ENCODE peak calls at places on chromosomes 2 and 18, in ten cellular contexts. Y is dorsolateral prefrontal cortex, C is PC-9, B is fibroblast of villous mesenchyme, Q is tibial nerve, M is AG09309, G is Peyer's patch, A is lower lobe of right lung, S is cardiac muscle cell, N is lower leg skin. Z is an unnamed sample.

GRCh38 chr2:160737247-160737646 is 243.6 kb upstream of the RBMS1 start:
- DNase-seq in N (no peak), Y (no peak), B (no peak), Q (no peak), S (no peak), A (no peak), M (no peak), G (no peak), C (no peak), Z (peak; percentile 42)

GRCh38 chr18:50727721-50728470 is 91.9 kb downstream of the MRO start:
- DNase-seq in M (no peak), Q (no peak), A (no peak), C (no peak), G (no peak), Y (peak; percentile 36), N (no peak), B (no peak), S (no peak), Z (no peak)

GRCh38 chr2:233928594-233929351 is 11.6 kb downstream of the TRPM8 start:
- DNase-seq in A (no peak), Q (no peak), N (no peak), S (peak; percentile 54), Y (no peak), C (peak; percentile 51), G (no peak), B (peak; percentile 29), M (no peak), Z (peak; percentile 29)

GRCh38 chr2:16128746-16129610 is 188.6 kb downstream of the MYCN start:
- DNase-seq in B (no peak), C (no peak), G (no peak), Q (peak; percentile 2), A (no peak), S (no peak), Y (no peak), N (peak; percentile 61), M (no peak), Z (no peak)

GRCh38 chr2:240579771-240580614 is 6.5 kb upstream of the CAPN10 start:
- DNase-seq in Q (no peak), N (no peak), S (no peak), B (peak; percentile 95), A (peak; percentile 89), C (peak; percentile 97), Y (no peak), G (peak; percentile 88), M (peak; percentile 81), Z (peak; percentile 62)

GRCh38 chr18:46408334-46408987 is 248.6 kb downstream of the LOXHD1 start:
- DNase-seq in M (no peak), G (no peak), C (no peak), Q (no peak), B (no peak), A (no peak), S (no peak), N (no peak), Y (no peak), Z (no peak)

GRCh38 chr2:71879509-71880184 is 268.0 kb downstream of the CYP26B1 start:
- DNase-seq in N (peak; percentile 86), A (no peak), S (no peak), M (no peak), Y (no peak), Q (no peak), C (no peak), G (no peak), B (no peak), Z (no peak)

GRCh38 chr2:85886585-85886984 is 2.2 kb downstream of the ST3GAL5 start:
- DNase-seq in N (peak; percentile 94), C (no peak), Q (peak; percentile 48), S (no peak), Y (peak; percentile 78), G (no peak), A (peak; percentile 69), M (peak; percentile 93), B (peak; percentile 96), Z (peak; percentile 87)

GRCh38 chr18:44727291-44727690 is 46.6 kb downstream of the SETBP1 start:
- DNase-seq in B (no peak), Q (no peak), N (no peak), C (no peak), G (no peak), Y (no peak), S (no peak), A (no peak), M (no peak), Z (no peak)

GRCh38 chr18:44729631-44730101 is 49.0 kb downstream of the SETBP1 start:
- DNase-seq in Y (no peak), A (no peak), Q (no peak), M (peak; percentile 50), C (no peak), S (no peak), N (no peak), B (peak; percentile 96), G (no peak), Z (peak; percentile 86)

GRCh38 chr18:44723973-44724778 is 43.5 kb downstream of the SETBP1 start:
- DNase-seq in Q (no peak), Y (no peak), M (no peak), S (peak; percentile 42), N (no peak), A (no peak), G (no peak), C (no peak), B (no peak), Z (no peak)

GRCh38 chr18:44723366-44723765 is 42.7 kb downstream of the SETBP1 start:
- DNase-seq in M (no peak), Y (no peak), B (no peak), A (no peak), N (no peak), S (no peak), G (no peak), Q (no peak), C (no peak), Z (no peak)

DNA sequence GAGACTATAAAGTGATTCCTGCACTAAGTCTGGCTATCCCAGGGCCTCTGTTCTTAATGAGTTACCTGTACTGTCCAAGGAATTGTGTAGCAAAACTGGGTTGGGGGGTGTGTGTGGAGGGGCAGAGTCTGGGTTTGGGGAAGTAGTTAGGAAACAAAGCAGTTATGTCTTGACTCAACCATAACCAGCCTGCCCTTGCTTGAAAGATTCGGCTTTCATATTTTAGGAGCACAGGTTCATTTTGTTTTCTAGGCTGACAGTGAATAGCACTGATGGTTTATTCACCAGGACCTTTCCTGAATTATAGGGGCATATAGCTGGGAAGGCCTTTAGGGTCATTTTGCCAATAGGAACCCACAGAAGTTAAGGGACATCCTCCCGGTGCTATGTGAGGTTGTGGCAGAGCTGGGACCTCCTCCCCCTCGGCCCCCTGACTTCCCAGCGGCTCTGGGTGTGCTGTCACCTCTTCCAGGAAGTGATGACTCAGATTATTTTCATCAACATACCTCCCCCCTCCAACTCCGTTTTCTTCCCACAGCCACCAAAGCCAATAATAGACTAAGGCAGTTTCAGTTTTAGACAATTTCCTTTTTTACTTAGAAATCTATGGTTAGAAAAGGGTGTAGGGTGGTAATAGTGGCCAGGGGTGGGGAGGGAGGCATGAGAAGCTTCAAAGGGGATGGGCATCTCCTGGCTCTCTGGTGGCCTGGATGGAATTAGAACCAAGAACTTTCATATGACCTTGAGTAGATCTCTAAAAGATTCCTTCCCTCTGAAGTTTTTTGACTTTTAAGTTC is 44.8 kb downstream of the SETBP1 start:
- DNase-seq in B (peak; percentile 78), C (no peak), S (no peak), N (no peak), G (no peak), Q (no peak), A (no peak), Y (no peak), M (no peak), Z (peak; percentile 64)
- H3K4me3 ChIP-seq in B (no peak overlapping the region), C (no peak overlapping the region), S (no peak overlapping the region), N (no peak overlapping the region), G (no peak overlapping the region), Q (no peak overlapping the region), A (no peak overlapping the region), Y (no peak overlapping the region), M (no peak overlapping the region), Z (no peak overlapping the region)

GRCh38 chr18:60684843-60685513 is 312.4 kb upstream of the MC4R start:
- DNase-seq in A (no peak), G (no peak), N (no peak), B (peak; percentile 12), M (peak; percentile 5), C (no peak), S (peak; percentile 26), Y (no peak), Q (no peak), Z (peak; percentile 36)
- TF ChIP-seq CTCF in A (peak; percentile 58), G (no peak), N (no peak), B (peak; percentile 31), M (peak; percentile 48), C (peak; percentile 77), S (peak; percentile 49), Y (peak; percentile 78), Q (peak; percentile 32), Z (peak; percentile 48)

GRCh38 chr18:8365528-8365927 is 243.7 kb upstream of the RAB12 start:
- DNase-seq in B (no peak), N (no peak), C (no peak), Y (no peak), Q (no peak), A (no peak), M (no peak), G (no peak), S (no peak), Z (no peak)

GRCh38 chr18:8368490-8369217 is 240.6 kb upstream of the RAB12 start:
- DNase-seq in C (no peak), Q (no peak), B (no peak), S (no peak), M (no peak), G (no peak), N (no peak), A (no peak), Y (no peak), Z (peak; percentile 14)

GRCh38 chr18:8366070-8366469 is 243.2 kb upstream of the RAB12 start:
- DNase-seq in N (no peak), A (no peak), B (no peak), C (no peak), Y (no peak), S (no peak), M (no peak), G (no peak), Q (no peak), Z (no peak)

GRCh38 chr18:8366656-8367055 is 242.6 kb upstream of the RAB12 start:
- DNase-seq in A (no peak), M (no peak), C (no peak), Y (peak; percentile 5), S (no peak), B (no peak), Q (no peak), G (no peak), N (no peak), Z (no peak)

DNA sequence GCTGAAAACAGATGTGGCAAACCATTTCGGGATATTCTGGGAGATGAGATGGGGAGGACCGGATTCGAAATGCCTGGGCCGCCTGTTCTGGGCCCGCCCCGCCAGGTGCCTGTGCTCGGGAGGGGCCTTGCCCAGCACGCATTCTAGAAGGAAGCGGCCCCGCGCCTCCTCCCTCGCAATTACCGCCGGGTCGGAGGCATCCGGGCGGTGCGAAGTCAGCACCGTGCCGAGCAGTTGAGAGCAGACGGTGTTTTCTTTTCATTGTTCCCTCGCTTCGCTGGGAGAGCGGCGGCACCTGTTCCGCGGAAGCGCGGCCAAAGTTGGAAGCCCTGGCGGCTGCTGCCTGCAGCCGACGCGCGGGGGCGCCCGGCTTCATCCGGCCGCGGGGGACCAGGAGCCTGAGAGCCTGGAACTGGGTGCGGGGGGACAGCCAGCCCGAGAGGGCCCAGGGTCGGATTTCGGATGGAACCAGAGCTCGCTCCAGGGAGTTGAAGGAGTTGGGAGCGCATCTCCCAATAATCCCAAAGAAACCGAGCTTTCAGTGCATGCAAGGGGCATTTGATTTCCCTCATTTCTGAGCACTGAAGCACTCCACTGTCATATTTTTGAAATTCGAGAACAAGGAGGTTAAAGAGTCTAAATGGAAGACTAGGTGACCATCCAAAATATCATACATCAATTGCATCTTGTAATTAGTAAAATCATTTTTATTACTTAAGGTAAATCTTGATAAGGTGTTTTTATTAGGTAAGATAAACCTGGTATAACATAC is 241.8 kb upstream of the RAB12 start:
- DNase-seq in N (no peak), Q (no peak), B (peak; percentile 11), G (peak; percentile 64), S (peak; percentile 77), A (peak; percentile 62), Y (peak; percentile 53), M (no peak), C (peak; percentile 35), Z (peak; percentile 18)
- H3K4me3 ChIP-seq in N (no peak overlapping the region), Q (no peak overlapping the region), B (peak overlapping the region; percentile 19), G (peak overlapping the region; percentile 30), S (peak overlapping the region; percentile 9), A (peak overlapping the region; percentile 41), Y (peak overlapping the region; percentile 40), M (peak overlapping the region; percentile 16), C (no peak overlapping the region), Z (peak overlapping the region; percentile 1)

DNA sequence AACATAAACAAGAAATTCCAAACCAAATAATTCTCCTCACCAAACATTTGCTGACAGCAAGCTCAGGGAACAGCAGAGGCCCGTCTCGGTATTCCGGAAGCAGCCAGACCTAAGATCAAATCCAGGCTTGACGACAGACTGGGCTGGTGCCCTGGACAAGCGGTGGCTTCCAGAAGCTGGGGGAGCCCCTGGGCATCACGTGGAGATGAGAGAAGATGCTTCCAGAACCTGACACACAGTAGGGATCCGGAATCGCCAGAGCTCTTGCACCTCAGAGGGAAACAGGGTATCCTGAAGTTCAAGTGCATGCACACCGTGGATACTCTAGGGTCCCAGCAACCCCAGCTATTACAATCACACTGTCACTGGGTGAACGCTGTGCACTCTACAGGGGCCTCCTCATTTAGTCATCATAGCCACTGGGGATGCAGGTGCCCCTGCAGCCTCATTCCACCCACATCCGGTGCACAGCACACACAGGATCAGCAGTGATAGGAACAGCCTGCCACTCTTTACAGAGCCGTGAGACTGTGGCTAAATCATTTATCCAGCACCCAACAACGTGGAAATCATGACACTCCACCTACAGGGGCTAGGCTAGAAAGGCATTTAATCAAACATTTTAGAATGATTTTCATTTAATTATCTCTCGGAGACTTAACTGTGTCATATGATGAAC is 102.6 kb downstream of the HDAC4 start:
- DNase-seq in Y (peak; percentile 11), Q (no peak), G (peak; percentile 47), S (no peak), A (no peak), B (no peak), M (no peak), C (no peak), N (peak; percentile 74), Z (no peak)
- TF ChIP-seq CTCF in Y (no peak), Q (no peak), G (peak; percentile 31), S (no peak), A (no peak), B (no peak), M (no peak), C (no peak), N (no peak), Z (no peak)